ENCODE peak calls at places on chromosomes 3 and 15, in six cellular contexts. M, P, Z, Y, D and X are unnamed samples.

GRCh38 chr3:195129644-195130492 is 141.1 kb downstream of the XXYLT1 start:
- DNase-seq in P (peak), Z (no peak), D (no peak), Y (no peak), M (no peak), X (no peak)

GRCh38 chr15:56957812-56958406 is 39.5 kb downstream of the TCF12 start:
- DNase-seq in D (no peak), Y (no peak), M (no peak), Z (no peak), P (no peak), X (no peak)

GRCh38 chr15:65264877-65265430 is 21.7 kb downstream of the PARP16 start:
- DNase-seq in Y (no peak), D (no peak), M (no peak), P (no peak), Z (no peak), X (no peak)

GRCh38 chr15:68637755-68638405 is 59.1 kb downstream of the CORO2B start:
- DNase-seq in D (peak), Y (peak), P (no peak), Z (peak), M (peak), X (no peak)

GRCh38 chr3:142946861-142947260 is 16.6 kb downstream of the PAQR9 start:
- DNase-seq in Y (no peak), D (no peak), Z (no peak), M (no peak), P (no peak), X (no peak)

GRCh38 chr15:29294732-29295131 is 25.1 kb upstream of the NSMCE3 start:
- DNase-seq in P (no peak), D (no peak), Y (no peak), M (no peak), Z (no peak), X (no peak)

GRCh38 chr3:136949708-136950107 is 8.1 kb upstream of the IL20RB start:
- DNase-seq in Y (no peak), P (no peak), Z (no peak), M (no peak), D (no peak), X (no peak)

GRCh38 chr3:122640437-122640999 is 40.1 kb upstream of the PARP14 start:
- DNase-seq in Y (no peak), P (no peak), Z (no peak), M (no peak), D (no peak), X (no peak)

GRCh38 chr3:187368765-187369450 is 723 bp downstream of the RTP4 start:
- DNase-seq in Y (no peak), P (no peak), Z (no peak), D (no peak), M (no peak), X (no peak)

GRCh38 chr15:64095431-64095794 is 369 bp upstream of the SNX1 start:
- DNase-seq in M (no peak), P (no peak), Y (no peak), Z (no peak), D (no peak), X (no peak)

GRCh38 chr3:57833763-57834162 is 77.7 kb downstream of the SLMAP start:
- DNase-seq in Z (no peak), D (no peak), P (no peak), M (no peak), Y (no peak), X (no peak)

GRCh38 chr3:42979044-42979962 is at the start of gene GASK1A:
- DNase-seq in Z (peak), M (peak), P (peak), Y (peak), D (peak), X (peak)

GRCh38 chr3:51340311-51340829 is 44.7 kb upstream of the MANF start:
- DNase-seq in D (no peak), Y (no peak), Z (peak), P (no peak), M (no peak), X (no peak)

GRCh38 chr3:4738737-4739274 is 240.4 kb upstream of the BHLHE40 start:
- DNase-seq in Y (no peak), Z (no peak), P (no peak), D (no peak), M (no peak), X (no peak)

GRCh38 chr15:34436956-34437442 is 609 bp downstream of the GOLGA8A start:
- DNase-seq in Y (peak), P (peak), Z (no peak), M (peak), D (peak), X (peak)

GRCh38 chr3:139534992-139535879 is 4.3 kb downstream of the RBP1 start:
- DNase-seq in Z (peak), M (no peak), P (no peak), Y (no peak), D (peak), X (no peak)

GRCh38 chr3:33074217-33075067 is 22.5 kb downstream of the GLB1 start:
- DNase-seq in M (no peak), P (peak), Y (peak), Z (peak), D (peak), X (peak)

GRCh38 chr3:120057029-120057428 is 37.2 kb downstream of the GSK3B start:
- DNase-seq in D (no peak), P (no peak), Z (no peak), Y (no peak), M (no peak), X (no peak)

GRCh38 chr15:84857418-84858004 is 27.0 kb upstream of the SLC28A1 start:
- DNase-seq in P (no peak), M (no peak), Z (no peak), D (no peak), Y (no peak), X (no peak)

GRCh38 chr3:45153658-45154437 is 7.7 kb upstream of the CDCP1 start:
- DNase-seq in P (no peak), D (no peak), Z (no peak), Y (no peak), M (peak), X (no peak)

GRCh38 chr3:52090131-52090548 is 33.8 kb upstream of the DUSP7 start:
- DNase-seq in M (peak), Z (peak), D (no peak), P (no peak), Y (peak), X (no peak)

GRCh38 chr3:17032407-17033034 is 147.8 kb downstream of the PLCL2 start:
- DNase-seq in P (no peak), Y (no peak), M (no peak), Z (no peak), D (no peak), X (no peak)

GRCh38 chr3:136114421-136114820 is 81.7 kb downstream of the MSL2 start:
- DNase-seq in Y (peak), M (no peak), Z (no peak), P (no peak), D (no peak), X (no peak)

GRCh38 chr15:69193948-69194827 is 33.8 kb downstream of the GLCE start:
- DNase-seq in D (no peak), Z (no peak), Y (no peak), P (no peak), M (no peak), X (no peak)

GRCh38 chr15:101526442-101526841 is 36.9 kb upstream of the PCSK6 start:
- DNase-seq in M (no peak), Y (no peak), P (no peak), D (no peak), Z (no peak), X (no peak)

GRCh38 chr3:2510746-2511145 is 412.1 kb downstream of the CNTN4 start:
- DNase-seq in P (no peak), Y (no peak), D (no peak), Z (no peak), M (no peak), X (no peak)

GRCh38 chr3:66381621-66382020 is 119.2 kb downstream of the LRIG1 start:
- DNase-seq in P (no peak), D (no peak), Y (no peak), M (no peak), Z (no peak), X (no peak)

GRCh38 chr15:63353887-63354286 is 27.8 kb downstream of the CA12 start:
- DNase-seq in M (no peak), D (no peak), Z (no peak), Y (no peak), P (no peak), X (no peak)

GRCh38 chr15:92078270-92078669 is 224.8 kb downstream of the SLCO3A1 start:
- DNase-seq in Y (no peak), P (no peak), Z (no peak), D (no peak), M (no peak), X (no peak)

GRCh38 chr3:129514110-129514509 is 14.3 kb upstream of the RHO start:
- DNase-seq in D (no peak), M (peak), Z (no peak), Y (no peak), P (no peak), X (no peak)

GRCh38 chr3:24986635-24987034 is 441.4 kb upstream of the RARB start:
- DNase-seq in Z (no peak), P (no peak), M (no peak), D (no peak), Y (no peak), X (no peak)

GRCh38 chr3:169146112-169146665 is 517.3 kb downstream of the MECOM start:
- DNase-seq in Z (peak), Y (peak), P (no peak), D (no peak), M (peak), X (no peak)

GRCh38 chr3:137165117-137165806 is 207.5 kb downstream of the IL20RB start:
- DNase-seq in P (no peak), M (no peak), D (no peak), Z (no peak), Y (no peak), X (no peak)

GRCh38 chr3:179882322-179882721 is 154.4 kb downstream of the PEX5L start:
- DNase-seq in P (no peak), D (no peak), Y (no peak), Z (no peak), M (no peak), X (no peak)

GRCh38 chr3:100590114-100590839 is 19.1 kb upstream of the ADGRG7 start:
- DNase-seq in M (no peak), D (no peak), Z (no peak), Y (no peak), P (peak), X (peak)

GRCh38 chr15:44697014-44697413 is 14.1 kb downstream of the PATL2 start:
- DNase-seq in M (no peak), P (no peak), Z (no peak), Y (no peak), D (no peak), X (no peak)

GRCh38 chr3:30680789-30681188 is 74.4 kb downstream of the TGFBR2 start:
- DNase-seq in M (no peak), Z (no peak), P (no peak), D (no peak), Y (no peak), X (no peak)

GRCh38 chr15:74251187-74251811 is 15.2 kb downstream of the CCDC33 start:
- DNase-seq in D (no peak), M (no peak), Z (peak), P (no peak), Y (no peak), X (no peak)

GRCh38 chr3:111971533-111971932 is 7.3 kb upstream of the ABHD10 start:
- DNase-seq in Y (no peak), Z (no peak), D (peak), P (no peak), M (no peak), X (no peak)

GRCh38 chr15:92277776-92278175 is 115.9 kb upstream of the ST8SIA2 start:
- DNase-seq in P (no peak), Y (peak), M (no peak), Z (no peak), D (no peak), X (no peak)

GRCh38 chr3:72081456-72081855 is 296.5 kb upstream of the PROK2 start:
- DNase-seq in M (no peak), Y (no peak), P (no peak), D (no peak), Z (no peak), X (no peak)

GRCh38 chr3:72080101-72080500 is 295.2 kb upstream of the PROK2 start:
- DNase-seq in P (no peak), Z (no peak), M (no peak), Y (no peak), D (no peak), X (no peak)

GRCh38 chr3:72080800-72081199 is 295.9 kb upstream of the PROK2 start:
- DNase-seq in D (no peak), M (no peak), Z (no peak), Y (no peak), P (no peak), X (no peak)

GRCh38 chr3:72082776-72083477 is 298.0 kb upstream of the PROK2 start:
- DNase-seq in P (no peak), Y (no peak), Z (no peak), D (no peak), M (no peak), X (no peak)

GRCh38 chr3:72082121-72082715 is 297.3 kb upstream of the PROK2 start:
- DNase-seq in P (peak), M (no peak), Z (no peak), Y (peak), D (no peak), X (no peak)
- H3K27ac ChIP-seq in P (peak), M (peak), Z (no peak), Y (peak), D (no peak), X (no peak)

GRCh38 chr15:96333194-96334016 is 2.9 kb downstream of the NR2F2 start:
- DNase-seq in Y (peak), M (no peak), P (no peak), D (peak), Z (peak), X (no peak)
- H3K27ac ChIP-seq in Y (peak), M (peak), P (peak), D (peak), Z (peak), X (no peak)

GRCh38 chr3:39937315-39937714 is 127.9 kb downstream of the MYRIP start:
- DNase-seq in Z (no peak), P (no peak), Y (no peak), M (no peak), D (no peak), X (no peak)

GRCh38 chr3:39935261-39935660 is 125.9 kb downstream of the MYRIP start:
- DNase-seq in P (no peak), M (no peak), Z (no peak), Y (no peak), D (no peak), X (no peak)

GRCh38 chr3:39933986-39934693 is 124.7 kb downstream of the MYRIP start:
- DNase-seq in Y (no peak), Z (no peak), M (no peak), P (no peak), D (no peak), X (no peak)

GRCh38 chr3:39936848-39937247 is 127.4 kb downstream of the MYRIP start:
- DNase-seq in D (no peak), P (no peak), M (no peak), Y (no peak), Z (no peak), X (no peak)

GRCh38 chr3:39934696-39935095 is 125.3 kb downstream of the MYRIP start:
- DNase-seq in P (no peak), Y (no peak), Z (no peak), D (no peak), M (no peak), X (no peak)
- H3K27ac ChIP-seq in P (no peak), Y (no peak), Z (no peak), D (no peak), M (peak), X (no peak)

GRCh38 chr3:132232231-132232792 is 84.9 kb upstream of the ACP3 start:
- DNase-seq in M (no peak), Z (no peak), P (no peak), Y (no peak), D (no peak), X (no peak)
- H3K27ac ChIP-seq in M (no peak), Z (no peak), P (no peak), Y (no peak), D (no peak), X (no peak)

GRCh38 chr15:60780147-60780546 is 301.2 kb upstream of the ICE2 start:
- DNase-seq in D (no peak), Y (no peak), Z (no peak), P (no peak), M (no peak), X (no peak)
- H3K27ac ChIP-seq in D (no peak), Y (no peak), Z (no peak), P (no peak), M (no peak), X (no peak)

GRCh38 chr15:90201944-90202375 is 830 bp downstream of the SEMA4B start:
- DNase-seq in D (no peak), Z (no peak), P (no peak), M (peak), Y (no peak), X (no peak)
- H3K27ac ChIP-seq in D (no peak), Z (no peak), P (peak), M (peak), Y (peak), X (peak)

GRCh38 chr15:58489289-58489688 is 57.5 kb downstream of the LIPC start:
- DNase-seq in Y (no peak), D (no peak), Z (no peak), P (no peak), M (no peak), X (no peak)

GRCh38 chr15:58486564-58486963 is 54.8 kb downstream of the LIPC start:
- DNase-seq in M (no peak), D (no peak), Z (no peak), Y (no peak), P (no peak), X (no peak)

GRCh38 chr15:58486062-58486461 is 54.3 kb downstream of the LIPC start:
- DNase-seq in Z (no peak), D (no peak), M (no peak), Y (no peak), P (no peak), X (no peak)

GRCh38 chr15:58487041-58487723 is 55.4 kb downstream of the LIPC start:
- DNase-seq in M (no peak), Y (no peak), P (no peak), D (no peak), Z (no peak), X (no peak)

GRCh38 chr15:58487724-58488120 is 55.9 kb downstream of the LIPC start:
- DNase-seq in Y (no peak), M (no peak), D (no peak), P (no peak), Z (no peak), X (no peak)
- H3K27ac ChIP-seq in Y (no peak), M (peak), D (no peak), P (no peak), Z (no peak), X (no peak)

GRCh38 chr3:104952587-104952986 is 414.1 kb upstream of the ALCAM start:
- DNase-seq in P (no peak), Z (no peak), M (no peak), Y (peak), D (no peak), X (no peak)
- H3K27ac ChIP-seq in P (no peak), Z (no peak), M (no peak), Y (no peak), D (no peak), X (no peak)

DNA sequence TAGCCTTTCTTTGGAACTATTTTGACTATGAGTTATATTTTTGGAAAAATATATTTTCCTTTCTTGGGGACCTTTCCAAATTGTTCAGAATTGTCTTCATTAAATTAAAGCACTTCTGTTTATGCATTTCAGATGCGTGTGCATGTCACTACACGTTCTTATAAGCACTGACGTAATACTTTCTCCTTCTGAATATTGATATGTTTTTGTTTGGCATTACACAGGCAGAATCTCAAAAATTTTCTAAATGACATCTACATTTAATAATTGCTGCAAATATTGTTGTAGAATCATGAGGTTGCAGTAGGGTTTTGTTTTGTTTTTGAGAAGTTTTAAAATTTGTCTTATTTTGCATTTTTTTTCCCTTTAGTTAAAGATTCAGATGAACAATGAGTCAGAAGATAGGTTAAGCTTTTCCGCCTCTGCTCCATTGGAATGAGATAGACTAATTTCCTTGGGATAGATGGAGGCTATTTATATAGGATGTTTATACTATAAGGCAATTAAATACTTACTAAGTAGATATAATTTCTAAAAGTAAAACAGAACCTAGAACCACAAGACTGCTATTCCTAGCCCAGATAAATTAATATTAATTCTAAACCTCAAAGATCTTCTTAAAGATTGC is 110.8 kb downstream of the MBNL1 start:
- DNase-seq in Y (no peak), D (no peak), Z (no peak), M (no peak), P (no peak), X (no peak)
- H3K27ac ChIP-seq in Y (peak), D (no peak), Z (peak), M (peak), P (peak), X (peak)

GRCh38 chr15:89383635-89384604 is 49.3 kb upstream of the POLG start:
- DNase-seq in Z (no peak), M (peak), P (no peak), D (peak), Y (no peak), X (no peak)

GRCh38 chr15:89379818-89380217 is 45.2 kb upstream of the POLG start:
- DNase-seq in D (no peak), Y (no peak), M (peak), P (no peak), Z (no peak), X (no peak)

GRCh38 chr15:89381888-89382287 is 47.3 kb upstream of the POLG start:
- DNase-seq in Z (no peak), M (no peak), P (no peak), D (no peak), Y (no peak), X (no peak)

GRCh38 chr15:89381330-89381729 is 46.7 kb upstream of the POLG start:
- DNase-seq in P (no peak), Y (no peak), M (peak), Z (no peak), D (no peak), X (no peak)

DNA sequence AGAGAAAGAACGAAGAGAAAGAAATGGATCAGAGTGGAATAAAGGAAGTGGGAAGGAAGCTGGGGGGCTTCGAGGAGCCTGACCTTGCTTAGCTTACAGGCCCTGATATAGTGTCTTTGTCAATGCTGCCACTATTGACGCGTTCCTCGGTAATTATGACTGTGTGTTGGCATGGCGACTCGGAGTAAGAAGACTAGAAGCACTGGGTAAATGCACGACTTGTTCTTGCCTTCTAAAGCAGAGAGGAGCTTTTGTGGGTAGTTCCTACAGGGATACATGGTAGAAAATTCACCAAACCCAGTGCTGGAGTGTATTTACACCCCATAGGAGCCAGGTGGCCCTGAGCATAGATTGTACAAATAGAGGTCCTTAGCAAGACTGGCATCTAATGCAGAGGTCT is 47.7 kb upstream of the POLG start:
- DNase-seq in P (no peak), Z (no peak), D (no peak), Y (no peak), M (no peak), X (no peak)
- H3K27ac ChIP-seq in P (no peak), Z (no peak), D (no peak), Y (no peak), M (no peak), X (no peak)